ENCODE peak calls at places on chromosomes 5 and 9, in five cellular contexts. X, B, N, L and M are unnamed samples.
A peak's percentile ranks its signal among the peaks of the same experiment; 100 is the strongest.

GRCh38 chr9:134099123-134099761 is 31.4 kb upstream of the BRD3 start:
- DNase-seq in B (peak; percentile 92), X (peak; percentile 67), L (peak; percentile 78), N (peak; percentile 55), M (no peak)

GRCh38 chr9:129328357-129329103 is 150.5 kb upstream of the IER5L start:
- DNase-seq in L (no peak), X (no peak), B (no peak), N (no peak), M (no peak)

GRCh38 chr5:337565-338130 is 16.1 kb downstream of the AHRR start:
- DNase-seq in L (no peak), B (no peak), X (peak; percentile 77), N (peak; percentile 45), M (peak; percentile 33)

GRCh38 chr9:104091028-104091590 is 3.0 kb upstream of the SMC2 start:
- DNase-seq in X (no peak), L (no peak), B (no peak), N (no peak), M (no peak)

GRCh38 chr9:119773823-119774222 is 404.6 kb upstream of the BRINP1 start:
- DNase-seq in N (no peak), B (no peak), L (no peak), X (no peak), M (no peak)

GRCh38 chr9:108322326-108323098 is 533.3 kb downstream of the ACTL7B start:
- DNase-seq in B (no peak), X (no peak), N (no peak), L (no peak), M (no peak)

GRCh38 chr5:61251874-61252642 is 80.0 kb upstream of the ZSWIM6 start:
- DNase-seq in N (no peak), X (no peak), L (no peak), B (no peak), M (peak; percentile 35)

GRCh38 chr5:15014809-15015208 is 143.2 kb upstream of the ANKH start:
- DNase-seq in N (peak; percentile 82), L (no peak), B (no peak), X (no peak), M (no peak)

GRCh38 chr9:93071464-93071863 is 13.0 kb downstream of the SUSD3 start:
- DNase-seq in X (peak; percentile 47), N (peak; percentile 31), L (peak; percentile 96), B (peak; percentile 65), M (peak; percentile 69)

GRCh38 chr9:16482764-16483163 is 387.7 kb downstream of the BNC2 start:
- DNase-seq in N (no peak), B (no peak), X (no peak), L (no peak), M (no peak)

GRCh38 chr9:34611251-34611810 is 566 bp downstream of the RPP25L start:
- DNase-seq in B (no peak), L (no peak), N (no peak), X (no peak), M (no peak)

GRCh38 chr9:91075279-91075678 is 273.7 kb downstream of the SYK start:
- DNase-seq in B (peak; percentile 41), X (no peak), L (no peak), N (no peak), M (no peak)

GRCh38 chr9:87337335-87338074 is 160.2 kb upstream of the DAPK1 start:
- DNase-seq in X (peak; percentile 31), B (no peak), L (no peak), N (no peak), M (peak; percentile 21)

GRCh38 chr5:144369001-144369400 is 198.3 kb downstream of the KCTD16 start:
- DNase-seq in L (no peak), B (no peak), N (no peak), X (no peak), M (no peak)

GRCh38 chr9:38227656-38228055 is 158.6 kb upstream of the SHB start:
- DNase-seq in B (no peak), L (no peak), X (no peak), N (no peak), M (peak; percentile 57)

GRCh38 chr5:124725622-124726258 is 20.7 kb downstream of the ZNF608 start:
- DNase-seq in X (no peak), B (no peak), L (no peak), N (no peak), M (no peak)

GRCh38 chr9:107874591-107875374 is 385.2 kb upstream of the KLF4 start:
- DNase-seq in N (no peak), X (no peak), L (no peak), B (no peak), M (no peak)

GRCh38 chr5:135042595-135042994 is 8.6 kb upstream of the PITX1 start:
- DNase-seq in N (no peak), X (no peak), L (no peak), B (no peak), M (no peak)

GRCh38 chr9:25716220-25716872 is 38.1 kb upstream of the TUSC1 start:
- DNase-seq in B (peak; percentile 53), N (peak; percentile 6), L (no peak), X (peak; percentile 5), M (peak; percentile 62)

GRCh38 chr9:36896296-36896695 is 137.8 kb downstream of the PAX5 start:
- DNase-seq in N (no peak), X (no peak), L (no peak), B (no peak), M (no peak)

GRCh38 chr5:78626009-78626571 is 22.5 kb downstream of the LHFPL2 start:
- DNase-seq in X (no peak), N (no peak), L (no peak), B (no peak), M (no peak)

DNA sequence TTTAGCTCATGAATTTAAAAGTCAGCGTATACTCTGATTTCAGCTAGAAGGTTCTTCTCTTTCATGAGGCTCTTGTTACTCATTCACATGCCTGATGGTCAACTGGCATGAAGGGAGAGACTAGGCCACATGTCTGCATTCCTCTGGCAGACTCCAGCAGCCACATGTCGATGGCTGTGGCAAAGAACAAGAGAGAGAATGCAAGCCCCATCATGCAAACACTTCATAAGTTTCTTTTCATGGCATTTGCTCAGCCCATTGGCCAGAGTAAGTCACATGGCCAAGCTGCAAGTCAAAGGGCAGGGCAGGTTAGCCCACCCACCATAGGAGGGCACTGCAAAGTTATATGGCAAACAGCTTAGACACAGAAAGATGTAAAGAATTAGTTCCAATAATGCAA is 5.4 kb downstream of the KCNV2 start:
- DNase-seq in X (no peak), N (peak; percentile 7), L (peak; percentile 19), B (no peak), M (peak; percentile 34)
- TF ChIP-seq MAX in X (no peak), N (no peak), L (no peak), B (no peak), M (no peak)

GRCh38 chr5:67644221-67644920 is 447.8 kb upstream of the CD180 start:
- DNase-seq in N (no peak), B (no peak), L (no peak), X (no peak), M (no peak)
- H3K4me3 ChIP-seq in N (no peak overlapping the region), B (no peak overlapping the region), L (no peak overlapping the region), X (no peak overlapping the region), M (no peak overlapping the region)

DNA sequence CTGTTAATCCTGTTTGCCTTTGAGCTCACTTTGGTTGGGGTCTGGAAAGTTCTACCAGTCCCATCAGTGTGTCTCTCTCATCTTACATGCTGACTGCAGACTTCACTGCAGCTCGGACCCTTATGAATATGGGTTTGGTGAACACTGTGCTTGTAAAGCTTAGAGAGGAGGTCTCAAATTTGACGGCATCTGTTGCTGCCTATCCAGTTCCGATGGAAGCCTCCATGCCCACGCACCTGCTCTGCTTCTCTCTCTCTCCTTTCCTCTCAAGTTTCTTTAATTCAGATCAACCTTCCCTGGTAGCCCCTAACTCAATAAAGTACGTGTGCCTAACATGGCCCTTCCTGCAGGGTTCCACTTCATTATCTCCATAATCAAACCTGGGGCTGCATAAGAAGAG is 217.9 kb downstream of the HSPA4 start:
- DNase-seq in L (no peak), X (no peak), N (no peak), B (no peak), M (no peak)
- TF ChIP-seq USF2 in L (no peak), X (no peak), N (no peak), B (no peak), M (no peak)

GRCh38 chr9:137658778-137659177 is 40.0 kb downstream of the EHMT1 start:
- DNase-seq in L (no peak), X (no peak), B (no peak), N (no peak), M (no peak)

GRCh38 chr9:137656416-137656815 is 37.6 kb downstream of the EHMT1 start:
- DNase-seq in N (no peak), B (no peak), X (no peak), L (no peak), M (no peak)

GRCh38 chr9:137663584-137663983 is 44.8 kb downstream of the EHMT1 start:
- DNase-seq in X (no peak), L (no peak), N (no peak), B (no peak), M (no peak)

GRCh38 chr9:137657606-137658005 is 38.8 kb downstream of the EHMT1 start:
- DNase-seq in N (no peak), L (no peak), B (no peak), X (no peak), M (no peak)

DNA sequence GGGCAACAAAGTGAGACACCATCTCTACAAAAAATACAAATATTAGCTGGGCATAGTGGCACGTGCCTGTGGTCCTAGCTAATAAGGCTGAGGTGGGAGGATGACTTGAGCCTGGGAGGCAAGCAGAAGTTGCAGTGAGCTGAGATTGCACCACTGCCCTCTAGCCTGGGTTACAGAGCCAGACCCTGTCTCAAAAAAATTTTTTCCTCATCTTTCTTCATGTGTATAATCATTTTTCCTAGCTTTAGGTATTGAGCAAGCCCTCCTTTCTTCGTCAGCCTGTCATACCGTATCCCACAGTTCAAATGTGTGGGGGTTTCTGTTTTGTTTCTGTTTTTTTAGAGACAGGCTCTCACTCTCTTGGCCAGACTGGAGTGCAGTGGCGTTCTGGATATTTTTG is 41.3 kb downstream of the EHMT1 start:
- DNase-seq in X (no peak), N (no peak), B (no peak), L (no peak), M (no peak)
- TF ChIP-seq MAX in X (no peak), N (no peak), B (no peak), L (no peak), M (no peak)

GRCh38 chr5:24804221-24804681 is 159.5 kb upstream of the CDH10 start:
- DNase-seq in B (no peak), L (no peak), N (no peak), X (no peak), M (no peak)
- H3K4me3 ChIP-seq in B (no peak overlapping the region), L (no peak overlapping the region), N (no peak overlapping the region), X (no peak overlapping the region), M (no peak overlapping the region)

GRCh38 chr9:115972802-115973201 is 180.8 kb upstream of the PAPPA start:
- DNase-seq in N (peak; percentile 32), L (no peak), B (no peak), X (no peak), M (no peak)
- TF ChIP-seq USF2 in N (no peak), L (no peak), B (no peak), X (no peak), M (no peak)

DNA sequence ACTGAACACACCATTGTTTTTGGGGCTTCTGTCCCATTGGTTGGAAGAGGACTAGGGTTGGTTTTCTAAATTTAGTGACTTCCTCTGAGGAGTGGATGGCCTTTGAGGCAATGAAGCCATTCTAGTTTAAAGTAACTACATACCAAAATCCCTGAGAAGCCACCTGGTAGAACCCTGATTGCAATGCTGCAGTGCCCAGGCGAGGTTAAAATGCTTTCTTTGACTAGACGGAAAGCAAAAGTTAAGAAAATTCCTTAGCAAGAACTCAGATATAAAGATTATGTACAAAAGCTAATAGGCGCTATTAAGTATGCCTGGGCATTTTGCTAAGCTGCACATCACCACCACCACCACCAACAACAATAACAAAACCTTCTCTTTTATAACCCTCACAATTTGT is 20.6 kb downstream of the GLRX start:
- DNase-seq in X (no peak), N (no peak), L (no peak), B (peak; percentile 20), M (no peak)
- TF ChIP-seq MAX in X (no peak), N (no peak), L (no peak), B (no peak), M (no peak)